ENCODE peak calls at places on chromosomes 6 and 20, in seven cellular contexts. L is CD8-positive, alpha-beta T cell; C is fibroblast of lung; O is HCT116; W is AG04449; J is astrocyte of the cerebellum; I is GM12865. G is an unnamed sample.

GRCh38 chr6:170082531-170083187 is 208.2 kb downstream of the DLL1 start:
- DNase-seq in L (no peak), C (no peak), O (no peak), W (no peak), J (no peak), I (no peak), G (no peak)

GRCh38 chr6:89440200-89440599 is 7.2 kb downstream of the ANKRD6 start:
- DNase-seq in L (no peak), C (no peak), O (no peak), W (no peak), J (no peak), I (no peak), G (no peak)

GRCh38 chr20:44104807-44105517 is 82.0 kb downstream of the JPH2 start:
- DNase-seq in L (no peak), C (peak), O (no peak), W (no peak), J (peak), I (no peak), G (no peak)

GRCh38 chr20:24492031-24492607 is 22.7 kb downstream of the SYNDIG1 start:
- DNase-seq in L (no peak), C (no peak), O (no peak), W (no peak), J (no peak), I (no peak), G (no peak)

GRCh38 chr20:24993337-24994185 is 1.0 kb upstream of the APMAP start:
- DNase-seq in L (no peak), C (peak), O (no peak), W (no peak), J (peak), I (no peak), G (no peak)

GRCh38 chr6:39143238-39143930 is 28.4 kb upstream of the SAYSD1 start:
- DNase-seq in L (no peak), C (no peak), O (no peak), W (no peak), J (no peak), I (no peak), G (no peak)

GRCh38 chr20:51404297-51405060 is 138.0 kb downstream of the NFATC2 start:
- DNase-seq in L (peak), C (peak), O (no peak), W (no peak), J (no peak), I (peak), G (peak)

GRCh38 chr20:20814685-20815084 is 102.2 kb upstream of the RALGAPA2 start:
- DNase-seq in L (no peak), C (no peak), O (no peak), W (no peak), J (no peak), I (no peak), G (no peak)

GRCh38 chr6:31582230-31582601 is at the start of gene LTB:
- DNase-seq in L (peak), C (no peak), O (no peak), W (no peak), J (no peak), I (peak), G (peak)

GRCh38 chr6:149211046-149211571 is 106.4 kb upstream of the TAB2 start:
- DNase-seq in L (no peak), C (peak), O (no peak), W (no peak), J (no peak), I (peak), G (peak)

GRCh38 chr6:112622036-112622435 is 274.9 kb downstream of the RFPL4B start:
- DNase-seq in L (no peak), C (no peak), O (no peak), W (no peak), J (no peak), I (no peak), G (no peak)

GRCh38 chr6:112620832-112621569 is 273.9 kb downstream of the RFPL4B start:
- DNase-seq in L (no peak), C (peak), O (no peak), W (no peak), J (no peak), I (peak), G (no peak)

DNA sequence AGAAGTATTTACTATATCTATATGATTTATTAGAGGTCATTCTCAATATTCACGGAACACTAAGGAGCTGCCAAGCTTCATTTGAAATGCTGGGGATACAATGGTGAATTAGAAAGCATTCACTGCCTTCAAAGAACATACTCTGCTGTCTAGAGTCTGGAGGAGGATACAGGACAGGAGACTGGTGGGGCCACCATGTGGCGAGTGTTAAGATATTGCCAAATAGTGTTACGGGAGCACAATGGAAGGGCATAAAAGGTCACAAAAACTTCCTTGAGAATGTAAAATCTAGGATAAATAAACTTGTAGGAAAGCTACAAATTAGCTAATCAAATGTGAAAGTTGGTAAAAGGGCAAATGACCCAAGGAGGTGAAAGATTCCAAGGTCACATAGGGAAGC is 271.7 kb downstream of the RFPL4B start:
- DNase-seq in L (no peak), C (peak), O (peak), W (no peak), J (no peak), I (no peak), G (no peak)
- TF ChIP-seq CTCF in L (no peak), C (no peak), O (peak), W (no peak), J (peak), I (no peak), G (no peak)

DNA sequence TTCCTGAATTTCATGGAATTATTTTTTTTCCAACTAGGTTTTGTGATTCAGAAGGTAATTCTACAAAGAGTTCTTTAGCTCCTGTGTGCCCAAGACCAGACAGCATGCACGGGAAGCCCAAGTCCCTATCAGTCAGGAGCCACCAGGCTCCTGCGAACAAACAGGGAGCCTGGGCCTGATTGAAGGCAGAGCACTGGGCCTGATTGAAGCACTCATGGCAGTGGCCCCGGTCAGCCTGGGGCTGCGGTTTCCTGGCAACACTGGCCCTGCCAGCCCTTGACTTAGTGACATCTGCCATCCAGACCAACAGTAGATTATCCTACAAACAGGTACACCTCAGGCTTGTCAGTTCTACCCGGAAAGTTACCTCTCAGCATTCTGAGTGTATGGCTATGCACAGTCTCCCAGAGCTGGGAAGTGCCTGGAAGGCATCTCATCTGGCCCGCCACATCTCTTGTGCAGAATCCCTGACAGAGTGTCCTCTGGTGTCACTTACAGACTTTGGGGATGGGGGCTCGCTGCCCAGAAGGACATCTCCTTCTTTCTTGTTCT is 133.8 kb downstream of the VEGFA start:
- DNase-seq in L (no peak), C (no peak), O (no peak), W (no peak), J (no peak), I (no peak), G (no peak)
- TF ChIP-seq CTCF in L (no peak), C (no peak), O (no peak), W (no peak), J (no peak), I (no peak), G (no peak)

GRCh38 chr6:42136508-42137191 is 5.8 kb downstream of the C6orf132 start:
- DNase-seq in L (no peak), C (peak), O (peak), W (no peak), J (peak), I (peak), G (peak)
- TF ChIP-seq CTCF in L (no peak), C (peak), O (no peak), W (peak), J (peak), I (peak), G (peak)

GRCh38 chr20:45892049-45892816 is 1.1 kb downstream of the CTSA start:
- DNase-seq in L (no peak), C (no peak), O (no peak), W (no peak), J (no peak), I (no peak), G (no peak)
- TF ChIP-seq CTCF in L (no peak), C (no peak), O (no peak), W (peak), J (peak), I (no peak), G (no peak)

GRCh38 chr6:21398741-21399140 is 194.8 kb upstream of the SOX4 start:
- DNase-seq in L (no peak), C (no peak), O (no peak), W (no peak), J (no peak), I (no peak), G (no peak)
- TF ChIP-seq CTCF in L (no peak), C (no peak), O (no peak), W (no peak), J (no peak), I (no peak), G (no peak)

GRCh38 chr6:66068907-66069306 is 361.9 kb upstream of the EYS start:
- DNase-seq in L (no peak), C (no peak), O (no peak), W (no peak), J (no peak), I (no peak), G (no peak)
- TF ChIP-seq CTCF in L (no peak), C (no peak), O (no peak), W (no peak), J (no peak), I (no peak), G (no peak)

GRCh38 chr6:135906542-135906941 is 55.0 kb downstream of the PDE7B start:
- DNase-seq in L (no peak), C (peak), O (no peak), W (no peak), J (no peak), I (no peak), G (no peak)
- TF ChIP-seq CTCF in L (no peak), C (no peak), O (no peak), W (no peak), J (no peak), I (no peak), G (no peak)

DNA sequence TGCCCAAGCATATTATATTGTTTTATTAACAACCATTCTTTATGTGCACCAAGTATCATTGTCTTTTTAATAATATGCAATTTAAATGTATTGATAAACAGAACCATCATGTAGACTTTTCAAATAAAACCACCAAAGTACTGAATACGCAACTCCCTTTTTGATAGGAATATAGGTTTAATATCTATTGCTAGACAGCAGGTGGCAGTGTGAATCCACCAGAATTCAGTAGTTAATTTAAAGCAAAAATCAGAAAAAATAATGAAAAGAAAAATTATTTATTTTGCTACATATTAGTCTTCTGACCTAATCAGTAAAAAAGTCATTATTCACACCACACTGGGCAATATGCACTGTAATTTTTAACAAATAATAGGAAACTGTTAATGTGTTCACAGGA is 143.7 kb downstream of the KLHL32 start:
- DNase-seq in L (no peak), C (peak), O (peak), W (no peak), J (peak), I (peak), G (no peak)
- TF ChIP-seq CTCF in L (peak), C (peak), O (peak), W (no peak), J (peak), I (peak), G (peak)

GRCh38 chr6:127384007-127384406 is 40.6 kb upstream of the ECHDC1 start:
- DNase-seq in L (no peak), C (peak), O (no peak), W (peak), J (no peak), I (no peak), G (no peak)

GRCh38 chr6:127391019-127391974 is 47.9 kb upstream of the ECHDC1 start:
- DNase-seq in L (no peak), C (no peak), O (no peak), W (no peak), J (no peak), I (no peak), G (no peak)

GRCh38 chr6:127385668-127386385 is 42.4 kb upstream of the ECHDC1 start:
- DNase-seq in L (no peak), C (no peak), O (no peak), W (no peak), J (no peak), I (no peak), G (no peak)

GRCh38 chr6:127392301-127392700 is 48.9 kb upstream of the ECHDC1 start:
- DNase-seq in L (no peak), C (no peak), O (no peak), W (no peak), J (no peak), I (no peak), G (no peak)

DNA sequence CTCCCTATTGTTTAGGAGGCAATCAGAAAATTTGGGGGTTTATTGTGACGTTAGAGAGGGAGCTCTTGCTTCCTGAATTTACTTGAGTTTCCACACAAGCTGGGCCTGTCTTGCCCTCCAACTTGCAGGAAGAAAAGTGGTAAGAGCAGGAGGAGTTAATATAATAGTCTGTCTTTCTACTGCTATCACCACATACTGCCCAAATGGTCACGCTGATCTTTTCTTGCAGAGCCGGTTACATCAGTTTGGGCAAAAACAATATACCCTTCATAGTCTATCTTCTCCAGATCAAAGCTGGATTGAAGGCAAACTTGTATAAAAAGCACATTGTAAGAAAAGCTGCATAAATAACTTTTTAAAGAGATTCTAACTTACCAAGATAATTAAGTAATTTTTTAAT is 46.3 kb upstream of the ECHDC1 start:
- DNase-seq in L (no peak), C (no peak), O (no peak), W (no peak), J (no peak), I (no peak), G (no peak)
- TF ChIP-seq CTCF in L (no peak), C (no peak), O (no peak), W (no peak), J (no peak), I (no peak), G (no peak)

GRCh38 chr6:81758221-81758620 is 5.7 kb upstream of the TENT5A start:
- DNase-seq in L (no peak), C (no peak), O (no peak), W (no peak), J (no peak), I (no peak), G (no peak)

GRCh38 chr6:81753709-81754678 is 1.5 kb upstream of the TENT5A start:
- DNase-seq in L (peak), C (peak), O (peak), W (no peak), J (no peak), I (peak), G (peak)

GRCh38 chr6:81754906-81755305 is 2.4 kb upstream of the TENT5A start:
- DNase-seq in L (no peak), C (no peak), O (no peak), W (no peak), J (no peak), I (no peak), G (no peak)

GRCh38 chr6:81755536-81755935 is 3.1 kb upstream of the TENT5A start:
- DNase-seq in L (no peak), C (no peak), O (no peak), W (no peak), J (no peak), I (no peak), G (no peak)

DNA sequence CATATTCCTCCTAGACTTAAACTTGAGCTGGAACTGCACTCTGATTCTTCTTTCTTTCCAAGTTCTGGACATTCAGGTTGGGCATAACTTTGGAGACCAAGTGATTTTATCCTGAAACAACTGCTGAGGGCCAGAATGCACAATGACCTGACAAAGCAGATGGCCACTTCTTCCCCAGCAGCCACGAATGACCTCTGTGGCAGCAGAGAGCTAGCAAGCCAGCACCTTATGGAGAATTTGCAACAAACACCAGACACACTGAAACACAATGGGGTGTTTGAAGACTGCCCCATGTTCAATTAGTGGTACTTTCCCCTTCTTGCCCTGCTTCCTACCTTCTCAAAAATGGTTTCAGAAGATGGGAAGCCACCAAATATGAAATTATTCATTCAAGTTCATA is 4.2 kb upstream of the TENT5A start:
- DNase-seq in L (no peak), C (no peak), O (no peak), W (no peak), J (no peak), I (peak), G (no peak)
- TF ChIP-seq CTCF in L (no peak), C (no peak), O (no peak), W (no peak), J (no peak), I (no peak), G (no peak)